ENCODE peak calls at places on chromosomes 1 and 21, in five cellular contexts. One of them, this sample, is unnamed.

GRCh38 chr1:56360021-56360420 is 219.3 kb downstream of the PLPP3 start:
- DNase-seq in IMR-90: peak
- DNase-seq in transverse colon: no peak
- DNase-seq in Peyer's patch: no peak
- DNase-seq in GM12878: no peak
- DNase-seq in this sample: no peak

GRCh38 chr21:46297311-46298082 is 11.4 kb downstream of the YBEY start:
- DNase-seq in Peyer's patch: no peak
- DNase-seq in GM12878: no peak
- DNase-seq in transverse colon: no peak
- DNase-seq in IMR-90: no peak
- DNase-seq in this sample: peak

GRCh38 chr1:168879906-168880734 is 151.1 kb upstream of the DPT start:
- DNase-seq in Peyer's patch: peak
- DNase-seq in IMR-90: no peak
- DNase-seq in transverse colon: peak
- DNase-seq in GM12878: no peak
- DNase-seq in this sample: peak

GRCh38 chr1:223036479-223036845 is 106.6 kb downstream of the TLR5 start:
- DNase-seq in GM12878: no peak
- DNase-seq in transverse colon: no peak
- DNase-seq in Peyer's patch: no peak
- DNase-seq in IMR-90: no peak
- DNase-seq in this sample: no peak

GRCh38 chr1:114081145-114082046 is 72.3 kb downstream of the SYT6 start:
- DNase-seq in transverse colon: peak
- DNase-seq in Peyer's patch: no peak
- DNase-seq in IMR-90: no peak
- DNase-seq in GM12878: no peak
- DNase-seq in this sample: peak

GRCh38 chr1:39683591-39684312 is 7.5 kb downstream of the HPCAL4 start:
- DNase-seq in IMR-90: no peak
- DNase-seq in GM12878: no peak
- DNase-seq in transverse colon: no peak
- DNase-seq in Peyer's patch: no peak
- DNase-seq in this sample: no peak

GRCh38 chr1:47554901-47555300 is 117.1 kb downstream of the FOXD2 start:
- DNase-seq in IMR-90: peak
- DNase-seq in transverse colon: no peak
- DNase-seq in GM12878: no peak
- DNase-seq in Peyer's patch: no peak
- DNase-seq in this sample: no peak

GRCh38 chr1:64062941-64063581 is 140.4 kb upstream of the UBE2U start:
- DNase-seq in GM12878: no peak
- DNase-seq in IMR-90: peak
- DNase-seq in Peyer's patch: no peak
- DNase-seq in transverse colon: no peak
- DNase-seq in this sample: no peak

GRCh38 chr1:204409111-204409510 is 2.5 kb downstream of the PPP1R15B start:
- DNase-seq in Peyer's patch: no peak
- DNase-seq in IMR-90: no peak
- DNase-seq in transverse colon: no peak
- DNase-seq in GM12878: no peak
- DNase-seq in this sample: no peak

GRCh38 chr1:237684236-237684635 is 206.5 kb downstream of the ZP4 start:
- DNase-seq in GM12878: no peak
- DNase-seq in IMR-90: peak
- DNase-seq in Peyer's patch: no peak
- DNase-seq in transverse colon: no peak
- DNase-seq in this sample: no peak

GRCh38 chr1:145740269-145740668 is 21.0 kb downstream of the CD160 start:
- DNase-seq in Peyer's patch: no peak
- DNase-seq in IMR-90: peak
- DNase-seq in transverse colon: no peak
- DNase-seq in GM12878: no peak
- DNase-seq in this sample: no peak

GRCh38 chr1:151892190-151892589 is 17.1 kb downstream of the THEM4 start:
- DNase-seq in Peyer's patch: no peak
- DNase-seq in GM12878: no peak
- DNase-seq in IMR-90: peak
- DNase-seq in transverse colon: no peak
- DNase-seq in this sample: no peak

GRCh38 chr1:37561794-37562132 is 5.0 kb downstream of the DNALI1 start:
- DNase-seq in GM12878: no peak
- DNase-seq in transverse colon: no peak
- DNase-seq in IMR-90: peak
- DNase-seq in Peyer's patch: no peak
- DNase-seq in this sample: no peak

GRCh38 chr1:111989531-111990025 is at the start of gene KCND3:
- DNase-seq in Peyer's patch: peak
- DNase-seq in IMR-90: peak
- DNase-seq in transverse colon: peak
- DNase-seq in GM12878: no peak
- DNase-seq in this sample: peak

GRCh38 chr1:68229927-68230812 is 2.2 kb downstream of the WLS start:
- DNase-seq in transverse colon: no peak
- DNase-seq in GM12878: no peak
- DNase-seq in IMR-90: peak
- DNase-seq in Peyer's patch: no peak
- DNase-seq in this sample: no peak

GRCh38 chr1:116881879-116882520 is 27.7 kb upstream of the PTGFRN start:
- DNase-seq in Peyer's patch: no peak
- DNase-seq in IMR-90: peak
- DNase-seq in GM12878: no peak
- DNase-seq in transverse colon: peak
- DNase-seq in this sample: no peak

GRCh38 chr1:1671365-1672119 is 12.7 kb upstream of the CDK11B start:
- DNase-seq in Peyer's patch: no peak
- DNase-seq in IMR-90: no peak
- DNase-seq in GM12878: no peak
- DNase-seq in transverse colon: no peak
- DNase-seq in this sample: no peak

GRCh38 chr1:67189953-67190352 is 23.7 kb downstream of the IL23R start:
- DNase-seq in transverse colon: no peak
- DNase-seq in Peyer's patch: no peak
- DNase-seq in GM12878: no peak
- DNase-seq in IMR-90: no peak
- DNase-seq in this sample: no peak

GRCh38 chr1:173002891-173003582 is 47.7 kb downstream of the TNFSF18 start:
- DNase-seq in IMR-90: peak
- DNase-seq in GM12878: no peak
- DNase-seq in Peyer's patch: no peak
- DNase-seq in transverse colon: no peak
- DNase-seq in this sample: no peak

GRCh38 chr1:24929876-24930702 is at the start of gene RUNX3:
- DNase-seq in Peyer's patch: peak
- DNase-seq in IMR-90: no peak
- DNase-seq in GM12878: peak
- DNase-seq in transverse colon: peak
- DNase-seq in this sample: peak

GRCh38 chr1:151739590-151740355 is 18.5 kb downstream of the RIIAD1 start:
- DNase-seq in transverse colon: peak
- DNase-seq in Peyer's patch: no peak
- DNase-seq in IMR-90: no peak
- DNase-seq in GM12878: no peak
- DNase-seq in this sample: no peak

GRCh38 chr1:201535046-201535777 is 3.7 kb upstream of the NAV1 start:
- DNase-seq in GM12878: no peak
- DNase-seq in Peyer's patch: no peak
- DNase-seq in transverse colon: no peak
- DNase-seq in IMR-90: peak
- DNase-seq in this sample: no peak

GRCh38 chr1:55037733-55038551 is 1.4 kb upstream of the PCSK9 start:
- DNase-seq in IMR-90: no peak
- DNase-seq in transverse colon: no peak
- DNase-seq in Peyer's patch: peak
- DNase-seq in GM12878: no peak
- DNase-seq in this sample: no peak

GRCh38 chr1:29282135-29282923 is 46.0 kb downstream of the PTPRU start:
- DNase-seq in IMR-90: no peak
- DNase-seq in GM12878: no peak
- DNase-seq in transverse colon: no peak
- DNase-seq in Peyer's patch: no peak
- DNase-seq in this sample: no peak

GRCh38 chr1:29682171-29682917 is 446.0 kb downstream of the PTPRU start:
- DNase-seq in IMR-90: no peak
- DNase-seq in Peyer's patch: no peak
- DNase-seq in transverse colon: no peak
- DNase-seq in GM12878: no peak
- DNase-seq in this sample: peak

GRCh38 chr1:47986741-47987140 is 10.4 kb downstream of the TRABD2B start:
- DNase-seq in transverse colon: no peak
- DNase-seq in Peyer's patch: no peak
- DNase-seq in IMR-90: no peak
- DNase-seq in GM12878: no peak
- DNase-seq in this sample: peak

GRCh38 chr1:189637041-189637440 is 840.6 kb downstream of the BRINP3 start:
- DNase-seq in IMR-90: no peak
- DNase-seq in Peyer's patch: no peak
- DNase-seq in transverse colon: no peak
- DNase-seq in GM12878: no peak
- DNase-seq in this sample: no peak

GRCh38 chr1:59523745-59524450 is 227.0 kb downstream of the FGGY start:
- DNase-seq in Peyer's patch: no peak
- DNase-seq in IMR-90: no peak
- DNase-seq in GM12878: no peak
- DNase-seq in transverse colon: no peak
- DNase-seq in this sample: no peak
- TF ChIP-seq POLR2A in Peyer's patch: no peak
- TF ChIP-seq POLR2A in IMR-90: no peak
- TF ChIP-seq POLR2A in GM12878: no peak
- TF ChIP-seq POLR2A in transverse colon: no peak
- TF ChIP-seq POLR2A in this sample: no peak

GRCh38 chr1:86774305-86775304 is 70.2 kb downstream of the SH3GLB1 start:
- DNase-seq in GM12878: peak
- DNase-seq in Peyer's patch: peak
- DNase-seq in IMR-90: peak
- DNase-seq in transverse colon: peak
- DNase-seq in this sample: peak
- TF ChIP-seq POLR2A in GM12878: no peak
- TF ChIP-seq POLR2A in Peyer's patch: no peak
- TF ChIP-seq POLR2A in IMR-90: no peak
- TF ChIP-seq POLR2A in transverse colon: no peak
- TF ChIP-seq POLR2A in this sample: no peak

GRCh38 chr1:94031154-94031553 is 89.8 kb downstream of the ABCA4 start:
- DNase-seq in IMR-90: no peak
- DNase-seq in transverse colon: no peak
- DNase-seq in Peyer's patch: no peak
- DNase-seq in GM12878: no peak
- DNase-seq in this sample: no peak
- TF ChIP-seq POLR2A in IMR-90: no peak
- TF ChIP-seq POLR2A in transverse colon: no peak
- TF ChIP-seq POLR2A in Peyer's patch: no peak
- TF ChIP-seq POLR2A in GM12878: no peak
- TF ChIP-seq POLR2A in this sample: no peak

GRCh38 chr1:220751130-220751529 is 3.0 kb downstream of the MTARC2 start:
- DNase-seq in Peyer's patch: peak
- DNase-seq in transverse colon: peak
- DNase-seq in GM12878: no peak
- DNase-seq in IMR-90: no peak
- DNase-seq in this sample: no peak

GRCh38 chr1:220747426-220748090 is 564 bp upstream of the MTARC2 start:
- DNase-seq in transverse colon: no peak
- DNase-seq in IMR-90: no peak
- DNase-seq in Peyer's patch: no peak
- DNase-seq in GM12878: no peak
- DNase-seq in this sample: no peak

GRCh38 chr1:220750126-220750525 is 2.0 kb downstream of the MTARC2 start:
- DNase-seq in GM12878: no peak
- DNase-seq in transverse colon: no peak
- DNase-seq in IMR-90: no peak
- DNase-seq in Peyer's patch: no peak
- DNase-seq in this sample: peak

GRCh38 chr1:220742520-220742919 is 5.6 kb upstream of the MTARC2 start:
- DNase-seq in transverse colon: no peak
- DNase-seq in GM12878: no peak
- DNase-seq in Peyer's patch: no peak
- DNase-seq in IMR-90: no peak
- DNase-seq in this sample: no peak

GRCh38 chr1:220748091-220748934 is at the start of gene MTARC2:
- DNase-seq in GM12878: no peak
- DNase-seq in transverse colon: peak
- DNase-seq in Peyer's patch: peak
- DNase-seq in IMR-90: peak
- DNase-seq in this sample: peak
- TF ChIP-seq POLR2A in GM12878: peak
- TF ChIP-seq POLR2A in transverse colon: peak
- TF ChIP-seq POLR2A in Peyer's patch: peak
- TF ChIP-seq POLR2A in IMR-90: no peak
- TF ChIP-seq POLR2A in this sample: no peak

GRCh38 chr1:31407029-31407626 is 5.9 kb upstream of the SERINC2 start:
- DNase-seq in transverse colon: no peak
- DNase-seq in Peyer's patch: no peak
- DNase-seq in GM12878: no peak
- DNase-seq in IMR-90: no peak
- DNase-seq in this sample: no peak
- TF ChIP-seq POLR2A in transverse colon: no peak
- TF ChIP-seq POLR2A in Peyer's patch: no peak
- TF ChIP-seq POLR2A in GM12878: no peak
- TF ChIP-seq POLR2A in IMR-90: no peak
- TF ChIP-seq POLR2A in this sample: no peak

DNA sequence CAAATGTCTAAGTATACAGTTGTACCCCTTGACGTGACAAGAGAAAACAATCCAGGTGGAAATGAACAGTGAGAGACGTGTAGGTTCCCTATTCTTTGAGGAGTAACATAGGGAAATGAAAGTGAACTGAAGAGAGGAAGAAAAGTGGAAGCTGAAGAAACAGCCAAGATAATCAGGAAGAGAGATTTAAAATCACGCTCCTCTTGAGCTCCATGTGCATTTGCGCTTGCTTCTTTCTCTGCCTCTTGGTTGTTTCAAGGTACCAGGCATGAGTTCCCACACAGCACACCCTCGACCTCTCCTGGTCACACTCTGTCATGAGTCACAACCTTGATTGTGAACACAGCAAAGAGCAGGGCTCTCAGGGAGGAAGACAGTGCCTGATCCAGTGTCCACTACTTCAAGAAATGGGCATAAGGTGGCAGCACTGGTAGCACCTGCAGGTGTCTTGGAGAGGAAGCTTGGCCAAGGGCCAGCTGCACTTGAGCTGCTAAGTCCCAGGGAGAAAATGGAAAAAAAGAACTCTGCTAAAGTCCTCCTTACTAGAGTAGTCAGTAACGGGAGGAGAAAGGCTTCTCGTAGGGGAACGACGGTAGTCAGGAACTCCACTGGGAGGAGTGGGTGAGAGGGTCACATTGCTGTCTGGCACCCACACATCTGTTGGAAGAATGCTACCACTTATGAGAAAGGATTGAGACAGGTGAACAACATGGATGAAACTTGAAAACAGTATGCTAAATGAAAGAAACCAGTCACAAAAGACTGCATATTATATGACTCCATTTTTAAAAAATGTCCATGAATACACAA is 18.3 kb upstream of the ARID1A start:
- DNase-seq in IMR-90: peak
- DNase-seq in GM12878: peak
- DNase-seq in Peyer's patch: peak
- DNase-seq in transverse colon: peak
- DNase-seq in this sample: peak
- TF ChIP-seq POLR2A in IMR-90: no peak
- TF ChIP-seq POLR2A in GM12878: no peak
- TF ChIP-seq POLR2A in Peyer's patch: no peak
- TF ChIP-seq POLR2A in transverse colon: no peak
- TF ChIP-seq POLR2A in this sample: no peak

This sample was measured in testis.